ENCODE peak calls at places on chromosome 16, in four cellular contexts. One of them, this sample, is unnamed.

GRCh38 chr16:3938471-3938842 is 57.9 kb upstream of the CREBBP start:
- DNase-seq in upper lobe of left lung: no peak
- DNase-seq in ovary: no peak
- DNase-seq in CD4-positive, alpha-beta T cell: no peak
- DNase-seq in this sample: no peak

GRCh38 chr16:86986136-86986535 is 331.1 kb downstream of the C16orf95 start:
- DNase-seq in upper lobe of left lung: no peak
- DNase-seq in ovary: no peak
- DNase-seq in CD4-positive, alpha-beta T cell: no peak
- DNase-seq in this sample: no peak

GRCh38 chr16:46830417-46830901 is 521 bp downstream of the C16orf87 start:
- DNase-seq in upper lobe of left lung: peak; percentile 43
- DNase-seq in ovary: peak; percentile 38
- DNase-seq in CD4-positive, alpha-beta T cell: no peak
- DNase-seq in this sample: peak; percentile 13

GRCh38 chr16:49530396-49530795 is 156.8 kb downstream of the C16orf78 start:
- DNase-seq in upper lobe of left lung: no peak
- DNase-seq in ovary: no peak
- DNase-seq in CD4-positive, alpha-beta T cell: no peak
- DNase-seq in this sample: no peak

GRCh38 chr16:46650224-46650623 is 29.0 kb upstream of the SHCBP1 start:
- DNase-seq in upper lobe of left lung: no peak
- DNase-seq in ovary: no peak
- DNase-seq in CD4-positive, alpha-beta T cell: no peak
- DNase-seq in this sample: no peak

GRCh38 chr16:54927125-54928015 is 3.3 kb upstream of the IRX5 start:
- DNase-seq in upper lobe of left lung: no peak
- DNase-seq in ovary: no peak
- DNase-seq in CD4-positive, alpha-beta T cell: no peak
- DNase-seq in this sample: no peak

GRCh38 chr16:83685615-83686165 is 122.1 kb upstream of the HSBP1 start:
- DNase-seq in upper lobe of left lung: no peak
- DNase-seq in ovary: no peak
- DNase-seq in CD4-positive, alpha-beta T cell: no peak
- DNase-seq in this sample: no peak

GRCh38 chr16:85046957-85047866 is 19.6 kb downstream of the KIAA0513 start:
- DNase-seq in upper lobe of left lung: peak; percentile 80
- DNase-seq in ovary: no peak
- DNase-seq in CD4-positive, alpha-beta T cell: no peak
- DNase-seq in this sample: no peak

GRCh38 chr16:31052131-31052530 is 18.8 kb downstream of the STX4 start:
- DNase-seq in upper lobe of left lung: peak; percentile 57
- DNase-seq in ovary: no peak
- DNase-seq in CD4-positive, alpha-beta T cell: no peak
- DNase-seq in this sample: peak; percentile 95

GRCh38 chr16:25093208-25094061 is 18.1 kb upstream of the LCMT1 start:
- DNase-seq in upper lobe of left lung: no peak
- DNase-seq in ovary: no peak
- DNase-seq in CD4-positive, alpha-beta T cell: no peak
- DNase-seq in this sample: no peak

GRCh38 chr16:74492976-74493375 is 71.7 kb upstream of the CLEC18B start:
- DNase-seq in upper lobe of left lung: no peak
- DNase-seq in ovary: no peak
- DNase-seq in CD4-positive, alpha-beta T cell: no peak
- DNase-seq in this sample: no peak

GRCh38 chr16:89275837-89276720 is 58.6 kb downstream of the ZNF778 start:
- DNase-seq in upper lobe of left lung: no peak
- DNase-seq in ovary: peak; percentile 26
- DNase-seq in CD4-positive, alpha-beta T cell: no peak
- DNase-seq in this sample: no peak

GRCh38 chr16:57799619-57800212 is 2.6 kb downstream of the KIFC3 start:
- DNase-seq in upper lobe of left lung: no peak
- DNase-seq in ovary: no peak
- DNase-seq in CD4-positive, alpha-beta T cell: no peak
- DNase-seq in this sample: no peak

GRCh38 chr16:56277040-56277439 is 85.8 kb downstream of the GNAO1 start:
- DNase-seq in upper lobe of left lung: peak; percentile 15
- DNase-seq in ovary: no peak
- DNase-seq in CD4-positive, alpha-beta T cell: no peak
- DNase-seq in this sample: no peak
- TF ChIP-seq CTCF in upper lobe of left lung: no peak
- TF ChIP-seq CTCF in ovary: no peak
- TF ChIP-seq CTCF in CD4-positive, alpha-beta T cell: no peak
- TF ChIP-seq CTCF in this sample: no peak

GRCh38 chr16:11299865-11300559 is 18.9 kb upstream of the PRM1 start:
- DNase-seq in upper lobe of left lung: no peak
- DNase-seq in ovary: no peak
- DNase-seq in CD4-positive, alpha-beta T cell: no peak
- DNase-seq in this sample: no peak

GRCh38 chr16:11296706-11297491 is 15.8 kb upstream of the PRM1 start:
- DNase-seq in upper lobe of left lung: peak; percentile 41
- DNase-seq in ovary: no peak
- DNase-seq in CD4-positive, alpha-beta T cell: no peak
- DNase-seq in this sample: no peak

GRCh38 chr16:11296351-11296705 is 15.2 kb upstream of the PRM1 start:
- DNase-seq in upper lobe of left lung: no peak
- DNase-seq in ovary: no peak
- DNase-seq in CD4-positive, alpha-beta T cell: no peak
- DNase-seq in this sample: no peak

GRCh38 chr16:11297492-11298142 is 16.5 kb upstream of the PRM1 start:
- DNase-seq in upper lobe of left lung: peak; percentile 94
- DNase-seq in ovary: peak; percentile 53
- DNase-seq in CD4-positive, alpha-beta T cell: peak; percentile 65
- DNase-seq in this sample: no peak

GRCh38 chr16:11298143-11298900 is 17.2 kb upstream of the PRM1 start:
- DNase-seq in upper lobe of left lung: no peak
- DNase-seq in ovary: no peak
- DNase-seq in CD4-positive, alpha-beta T cell: no peak
- DNase-seq in this sample: no peak
- H3K27ac ChIP-seq in upper lobe of left lung: peak overlapping the region; percentile 58
- H3K27ac ChIP-seq in ovary: no peak overlapping the region
- H3K27ac ChIP-seq in CD4-positive, alpha-beta T cell: no peak overlapping the region
- H3K27ac ChIP-seq in this sample: no peak overlapping the region

GRCh38 chr16:11182381-11182780 is 73.6 kb downstream of the SOCS1 start:
- DNase-seq in upper lobe of left lung: no peak
- DNase-seq in ovary: no peak
- DNase-seq in CD4-positive, alpha-beta T cell: no peak
- DNase-seq in this sample: no peak

GRCh38 chr16:11183035-11183812 is 72.8 kb downstream of the SOCS1 start:
- DNase-seq in upper lobe of left lung: peak; percentile 44
- DNase-seq in ovary: no peak
- DNase-seq in CD4-positive, alpha-beta T cell: no peak
- DNase-seq in this sample: no peak

GRCh38 chr16:11181242-11181888 is 74.6 kb downstream of the SOCS1 start:
- DNase-seq in upper lobe of left lung: no peak
- DNase-seq in ovary: no peak
- DNase-seq in CD4-positive, alpha-beta T cell: no peak
- DNase-seq in this sample: peak; percentile 12

GRCh38 chr16:11181889-11182279 is 74.1 kb downstream of the SOCS1 start:
- DNase-seq in upper lobe of left lung: peak; percentile 68
- DNase-seq in ovary: no peak
- DNase-seq in CD4-positive, alpha-beta T cell: no peak
- DNase-seq in this sample: no peak

GRCh38 chr16:11183951-11184350 is 72.1 kb downstream of the SOCS1 start:
- DNase-seq in upper lobe of left lung: no peak
- DNase-seq in ovary: no peak
- DNase-seq in CD4-positive, alpha-beta T cell: no peak
- DNase-seq in this sample: no peak
- TF ChIP-seq CTCF in upper lobe of left lung: no peak
- TF ChIP-seq CTCF in ovary: no peak
- TF ChIP-seq CTCF in CD4-positive, alpha-beta T cell: no peak
- TF ChIP-seq CTCF in this sample: no peak

GRCh38 chr16:11674001-11674817 is 6.0 kb downstream of the SNN start:
- DNase-seq in upper lobe of left lung: no peak
- DNase-seq in ovary: no peak
- DNase-seq in CD4-positive, alpha-beta T cell: no peak
- DNase-seq in this sample: no peak
- H3K27ac ChIP-seq in upper lobe of left lung: peak overlapping the region; percentile 28
- H3K27ac ChIP-seq in ovary: no peak overlapping the region
- H3K27ac ChIP-seq in CD4-positive, alpha-beta T cell: no peak overlapping the region
- H3K27ac ChIP-seq in this sample: peak overlapping the region; percentile 82

GRCh38 chr16:69748694-69749345 is 5.9 kb downstream of the NOB1 start:
- DNase-seq in upper lobe of left lung: no peak
- DNase-seq in ovary: no peak
- DNase-seq in CD4-positive, alpha-beta T cell: no peak
- DNase-seq in this sample: no peak
- TF ChIP-seq CTCF in upper lobe of left lung: no peak
- TF ChIP-seq CTCF in ovary: no peak
- TF ChIP-seq CTCF in CD4-positive, alpha-beta T cell: no peak
- TF ChIP-seq CTCF in this sample: no peak

This sample was measured in RWPE1.